ENCODE peak calls at places on chromosomes 4 and X, in eight cellular contexts. W is cardiac fibroblast, U is HL-60, L is AG10803, B is astrocyte of the spinal cord, N is left lung, A is mammary epithelial cell, F is psoas muscle. S is an unnamed sample.
A peak's percentile ranks its signal among the peaks of the same experiment; 100 is the strongest.

GRCh38 chr4:3384771-3385701 is 56.7 kb upstream of the HGFAC start:
- DNase-seq in B (no peak), A (peak; percentile 89), L (no peak), U (peak; percentile 37), W (no peak), N (peak; percentile 86), F (no peak), S (no peak)

GRCh38 chr4:111923786-111924185 is 221.5 kb upstream of the FAM241A start:
- DNase-seq in W (peak; percentile 16), F (no peak), A (peak; percentile 44), U (no peak), N (no peak), B (peak; percentile 16), L (peak; percentile 53), S (no peak)

GRCh38 chr4:124253080-124253479 is 459.5 kb downstream of the ANKRD50 start:
- DNase-seq in A (no peak), L (no peak), B (no peak), W (no peak), U (no peak), F (no peak), N (no peak), S (no peak)

GRCh38 chr4:173288296-173288695 is 45.9 kb downstream of the HMGB2 start:
- DNase-seq in B (peak; percentile 50), U (peak; percentile 50), N (peak; percentile 45), F (no peak), W (peak; percentile 85), A (peak; percentile 52), L (peak; percentile 64), S (peak; percentile 18)

GRCh38 chr4:22389240-22389871 is 126.5 kb downstream of the ADGRA3 start:
- DNase-seq in A (peak; percentile 53), N (no peak), W (peak; percentile 87), L (peak; percentile 82), U (peak; percentile 21), F (no peak), B (peak; percentile 85), S (peak; percentile 45)

GRCh38 chrX:48831909-48832291 is 3.5 kb downstream of the PCSK1N start:
- DNase-seq in B (no peak), N (no peak), U (no peak), F (no peak), L (no peak), A (no peak), W (no peak), S (peak; percentile 6)

GRCh38 chr4:106021737-106022410 is 126.6 kb downstream of the NPNT start:
- DNase-seq in L (no peak), N (no peak), F (no peak), B (peak; percentile 26), U (no peak), W (peak; percentile 6), A (no peak), S (no peak)

GRCh38 chrX:24023972-24024664 is 2.9 kb downstream of the KLHL15 start:
- DNase-seq in F (no peak), W (peak; percentile 31), B (peak; percentile 36), N (no peak), U (no peak), A (peak; percentile 8), L (no peak), S (no peak)

GRCh38 chr4:77804471-77804870 is 14.7 kb downstream of the CNOT6L start:
- DNase-seq in W (peak; percentile 28), L (peak; percentile 24), U (no peak), F (no peak), A (no peak), B (peak; percentile 14), N (no peak), S (no peak)

GRCh38 chr4:138611721-138612120 is 369.6 kb upstream of the SLC7A11 start:
- DNase-seq in L (no peak), W (no peak), U (no peak), N (no peak), A (no peak), F (no peak), B (no peak), S (no peak)

GRCh38 chr4:172152284-172152683 is 339.1 kb downstream of the GALNTL6 start:
- DNase-seq in U (no peak), L (no peak), F (no peak), B (no peak), W (peak; percentile 3), N (no peak), A (no peak), S (no peak)

GRCh38 chr4:116925900-116926457 is 159.4 kb downstream of the TRAM1L1 start:
- DNase-seq in A (no peak), W (no peak), L (no peak), B (peak; percentile 34), F (no peak), N (peak; percentile 35), U (no peak), S (no peak)

GRCh38 chr4:26873391-26874026 is 12.9 kb downstream of the STIM2 start:
- DNase-seq in W (no peak), F (no peak), L (no peak), B (no peak), N (no peak), A (no peak), U (no peak), S (peak; percentile 28)

GRCh38 chr4:105651879-105652640 is 56.4 kb downstream of the INTS12 start:
- DNase-seq in F (no peak), A (no peak), N (no peak), L (no peak), W (no peak), B (no peak), U (no peak), S (no peak)

GRCh38 chr4:153555730-153556440 is 89.7 kb downstream of the TMEM131L start:
- DNase-seq in F (peak; percentile 69), N (peak; percentile 46), B (peak; percentile 91), W (peak; percentile 77), L (peak; percentile 71), A (no peak), U (no peak), S (no peak)

GRCh38 chrX:146956760-146957159 is 142.2 kb upstream of the CXorf51A start:
- DNase-seq in N (no peak), L (no peak), U (no peak), A (no peak), F (no peak), B (no peak), W (no peak), S (no peak)

GRCh38 chr4:145888393-145888792 is 50.2 kb downstream of the ZNF827 start:
- DNase-seq in B (no peak), F (no peak), A (no peak), W (peak; percentile 9), U (no peak), L (no peak), N (no peak), S (no peak)
- TF ChIP-seq CTCF in B (peak; percentile 13), F (no peak), A (peak; percentile 7), W (peak; percentile 26), U (no peak), L (peak; percentile 9), N (no peak), S (no peak)

GRCh38 chr4:185898413-185898812 is 86.4 kb upstream of the SORBS2 start:
- DNase-seq in W (no peak), U (no peak), A (no peak), B (no peak), L (no peak), N (no peak), F (no peak), S (no peak)
- TF ChIP-seq CTCF in W (no peak), U (no peak), A (no peak), B (no peak), L (no peak), N (no peak), F (no peak), S (no peak)

GRCh38 chrX:148682206-148682605 is 181.8 kb downstream of the AFF2 start:
- DNase-seq in W (no peak), U (no peak), A (no peak), L (no peak), N (no peak), F (no peak), B (no peak), S (no peak)

DNA sequence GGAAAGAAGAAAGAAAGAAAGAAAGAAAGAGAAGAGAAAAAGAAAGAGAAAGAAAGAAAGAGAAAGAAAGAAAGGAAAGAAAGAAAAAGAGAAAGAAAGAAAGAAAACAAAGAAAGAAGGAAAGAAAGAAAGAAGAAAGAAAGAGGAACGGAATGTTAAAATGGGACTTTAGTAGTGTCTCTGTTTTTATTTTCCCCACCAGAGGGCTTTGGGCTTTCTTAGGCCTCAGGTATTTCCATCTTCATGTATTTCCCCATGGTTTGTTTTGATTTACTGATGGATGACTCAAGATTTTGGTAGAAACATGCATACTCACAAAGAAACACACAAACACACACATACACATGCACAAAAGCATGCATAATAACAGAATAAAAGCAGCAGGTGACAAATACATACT is 181.2 kb downstream of the AFF2 start:
- DNase-seq in B (no peak), W (peak; percentile 8), A (no peak), U (no peak), L (no peak), F (no peak), N (no peak), S (no peak)
- TF ChIP-seq CTCF in B (no peak), W (no peak), A (peak; percentile 9), U (no peak), L (no peak), F (no peak), N (no peak), S (no peak)

GRCh38 chrX:39605183-39605582 is 492.6 kb downstream of the BCOR start:
- DNase-seq in N (no peak), F (no peak), W (no peak), U (no peak), L (no peak), A (no peak), B (no peak), S (no peak)
- TF ChIP-seq CTCF in N (no peak), F (no peak), W (no peak), U (no peak), L (no peak), A (no peak), B (no peak), S (no peak)

S was measured in GM20000.